ENCODE peak calls at places on chromosomes 6 and 20, in five cellular contexts. J is left lung; G is kidney glomerular epithelial cell; M is effector CD4-positive, alpha-beta T cell; V is skeletal muscle cell. N is an unnamed sample.

GRCh38 chr6:34022250-34022872 is 123.5 kb downstream of the GRM4 start:
- DNase-seq in V (no peak), M (no peak), G (no peak), J (no peak), N (no peak)

GRCh38 chr20:41141153-41141815 is 3.9 kb downstream of the PLCG1 start:
- DNase-seq in V (no peak), G (no peak), M (no peak), J (no peak), N (no peak)

GRCh38 chr20:32024683-32025295 is 14.6 kb downstream of the CCM2L start:
- DNase-seq in G (no peak), J (no peak), M (no peak), V (no peak), N (no peak)

GRCh38 chr20:60473240-60473639 is 515.0 kb downstream of the CDH26 start:
- DNase-seq in M (no peak), J (no peak), V (no peak), G (no peak), N (no peak)

GRCh38 chr20:40019510-40019909 is 669.5 kb downstream of the MAFB start:
- DNase-seq in V (no peak), M (no peak), G (no peak), J (no peak), N (no peak)

GRCh38 chr6:2432258-2432657 is 186.9 kb upstream of the GMDS start:
- DNase-seq in V (peak), G (peak), J (no peak), M (no peak), N (no peak)

GRCh38 chr6:110946498-110946897 is 12.0 kb upstream of the GTF3C6 start:
- DNase-seq in G (peak), J (no peak), M (no peak), V (no peak), N (no peak)

GRCh38 chr6:141491684-141492083 is 641.0 kb upstream of the GJE1 start:
- DNase-seq in G (no peak), M (no peak), V (no peak), J (no peak), N (no peak)

GRCh38 chr6:67885081-67886033 is 749.7 kb upstream of the ADGRB3 start:
- DNase-seq in M (no peak), G (no peak), V (no peak), J (no peak), N (no peak)

GRCh38 chr6:44145839-44146238 is 12.8 kb upstream of the CAPN11 start:
- DNase-seq in M (no peak), V (no peak), G (no peak), J (no peak), N (no peak)

GRCh38 chr6:122565708-122566107 is 44.5 kb upstream of the PKIB start:
- DNase-seq in M (no peak), V (no peak), G (no peak), J (no peak), N (no peak)

GRCh38 chr6:1325471-1326309 is 13.8 kb downstream of the FOXQ1 start:
- DNase-seq in V (peak), M (no peak), J (peak), G (peak), N (no peak)

GRCh38 chr20:41738584-41739193 is 120.5 kb upstream of the CHD6 start:
- DNase-seq in J (no peak), M (no peak), G (peak), V (no peak), N (peak)

GRCh38 chr6:161073940-161074339 is 82.4 kb downstream of the MAP3K4 start:
- DNase-seq in G (no peak), M (no peak), J (no peak), V (no peak), N (no peak)

GRCh38 chr6:4169028-4169789 is 33.8 kb upstream of the ECI2 start:
- DNase-seq in M (no peak), V (peak), G (no peak), J (no peak), N (no peak)

GRCh38 chr6:86937219-86938079 is at the start of gene HTR1E:
- DNase-seq in V (no peak), G (peak), M (no peak), J (peak), N (peak)

GRCh38 chr6:62009445-62009844 is 276.6 kb downstream of the KHDRBS2 start:
- DNase-seq in J (peak), G (no peak), M (no peak), V (no peak), N (no peak)

GRCh38 chr6:163192591-163192990 is 221.9 kb upstream of the QKI start:
- DNase-seq in M (no peak), V (no peak), J (no peak), G (no peak), N (no peak)

GRCh38 chr20:7503501-7503900 is 436.8 kb downstream of the HAO1 start:
- DNase-seq in J (no peak), M (no peak), G (no peak), V (no peak), N (no peak)

GRCh38 chr6:12785301-12785700 is 68.7 kb downstream of the PHACTR1 start:
- DNase-seq in G (no peak), M (no peak), V (no peak), J (no peak), N (no peak)

GRCh38 chr6:54135665-54136370 is 24.6 kb downstream of the MLIP start:
- DNase-seq in G (peak), M (no peak), V (peak), J (no peak), N (no peak)

N was measured in activated T-cell treated with anti-CD3 and anti-CD28 coated beads for 48 hours.